ENCODE peak calls at places on chromosomes 2 and 18, in seven cellular contexts. U is sciatic nerve, I is retina, L is EH, V is RPMI7951, K is pancreas, F is AG10803. E is an unnamed sample.

GRCh38 chr2:60553496-60553991 is at the start of gene BCL11A:
- DNase-seq in U (no peak), I (peak; percentile 93), L (peak; percentile 89), V (peak; percentile 37), K (peak; percentile 73), F (peak; percentile 78), E (peak; percentile 90)

GRCh38 chr2:197097578-197098366 is 171.3 kb upstream of the PGAP1 start:
- DNase-seq in U (no peak), I (no peak), L (peak; percentile 90), V (peak; percentile 56), K (no peak), F (peak; percentile 46), E (no peak)

GRCh38 chr2:239173301-239173700 is 227.5 kb downstream of the HDAC4 start:
- DNase-seq in U (no peak), I (no peak), L (no peak), V (no peak), K (no peak), F (no peak), E (no peak)

GRCh38 chr18:76275913-76276312 is 219.1 kb downstream of the ZNF516 start:
- DNase-seq in U (no peak), I (no peak), L (no peak), V (no peak), K (no peak), F (no peak), E (no peak)

GRCh38 chr2:126685629-126686028 is 29.7 kb downstream of the GYPC start:
- DNase-seq in U (no peak), I (no peak), L (no peak), V (no peak), K (no peak), F (no peak), E (no peak)

GRCh38 chr2:104412384-104412783 is 441.5 kb upstream of the POU3F3 start:
- DNase-seq in U (no peak), I (no peak), L (no peak), V (no peak), K (no peak), F (peak; percentile 20), E (peak; percentile 49)

GRCh38 chr2:55718165-55719008 is 24.7 kb upstream of the PNPT1 start:
- DNase-seq in U (peak; percentile 67), I (peak; percentile 70), L (peak; percentile 74), V (peak; percentile 62), K (no peak), F (peak; percentile 61), E (peak; percentile 30)

GRCh38 chr2:38690499-38691420 is 24.8 kb downstream of the GALM start:
- DNase-seq in U (no peak), I (no peak), L (peak; percentile 96), V (peak; percentile 92), K (no peak), F (peak; percentile 90), E (peak; percentile 42)

GRCh38 chr2:41907716-41908328 is 140.0 kb upstream of the PKDCC start:
- DNase-seq in U (no peak), I (no peak), L (peak; percentile 40), V (peak; percentile 51), K (no peak), F (no peak), E (no peak)

GRCh38 chr18:79782566-79783308 is 15.0 kb upstream of the KCNG2 start:
- DNase-seq in U (peak; percentile 47), I (no peak), L (no peak), V (no peak), K (peak; percentile 39), F (no peak), E (no peak)

GRCh38 chr2:242075683-242076082 is 206.2 kb downstream of the RTP5 start:
- DNase-seq in U (no peak), I (no peak), L (no peak), V (no peak), K (no peak), F (peak; percentile 56), E (peak; percentile 85)

GRCh38 chr2:237128026-237128703 is 42.5 kb downstream of the COPS8 start:
- DNase-seq in U (peak; percentile 94), I (peak; percentile 9), L (peak; percentile 99), V (peak; percentile 99), K (no peak), F (peak; percentile 97), E (peak; percentile 72)